ENCODE peak calls at places on chromosomes 13 and 19, in six cellular contexts. L, W, H, M, X and U are unnamed samples.

GRCh38 chr19:14167013-14167593 is 30.7 kb upstream of the ASF1B start:
- DNase-seq in L (no peak), X (no peak), H (no peak), W (no peak), M (no peak), U (no peak)

GRCh38 chr13:32537580-32538233 is 888 bp downstream of the N4BP2L2 start:
- DNase-seq in X (peak), L (peak), H (peak), M (peak), W (peak), U (no peak)

GRCh38 chr19:17340302-17340870 is 3.0 kb downstream of the GTPBP3 start:
- DNase-seq in W (no peak), H (no peak), L (no peak), M (no peak), X (no peak), U (no peak)

GRCh38 chr13:20399515-20399914 is 126.1 kb downstream of the CRYL1 start:
- DNase-seq in X (no peak), W (no peak), H (no peak), M (no peak), L (no peak), U (no peak)

GRCh38 chr13:73913043-73913740 is 221.0 kb downstream of the KLF12 start:
- DNase-seq in M (peak), L (peak), W (no peak), X (no peak), H (no peak), U (no peak)

GRCh38 chr19:50925734-50926133 is 14.5 kb upstream of the KLK4 start:
- DNase-seq in L (peak), H (no peak), W (no peak), M (peak), X (no peak), U (no peak)

GRCh38 chr19:43777163-43777700 is 3.5 kb downstream of the KCNN4 start:
- DNase-seq in X (no peak), M (peak), W (no peak), H (no peak), L (peak), U (peak)

GRCh38 chr13:74217816-74218215 is 83.6 kb upstream of the KLF12 start:
- DNase-seq in M (peak), W (no peak), X (no peak), L (peak), H (no peak), U (no peak)

GRCh38 chr19:14375582-14376291 is 5.5 kb upstream of the ADGRE5 start:
- DNase-seq in L (no peak), M (peak), H (no peak), W (no peak), X (no peak), U (no peak)

GRCh38 chr13:23865898-23866297 is 23.3 kb downstream of the MIPEP start:
- DNase-seq in W (no peak), M (no peak), X (no peak), H (no peak), L (no peak), U (no peak)

GRCh38 chr19:17243854-17244617 is 1.7 kb downstream of the NR2F6 start:
- DNase-seq in M (peak), L (peak), H (no peak), X (no peak), W (peak), U (no peak)

GRCh38 chr19:21084343-21084742 is 2.3 kb downstream of the ZNF714 start:
- DNase-seq in M (peak), H (no peak), L (peak), W (no peak), X (no peak), U (no peak)